ENCODE peak calls at places on chromosomes 3 and 15, in five cellular contexts. One of them, this sample, is unnamed. For H3K4me1, the result is how much of the 10 kb centered on the place peaks cover.

GRCh38 chr3:62586356-62586755 is 213.0 kb upstream of the FEZF2 start:
- DNase-seq in lower lobe of right lung: no peak
- DNase-seq in left ventricle myocardium inferior: no peak
- DNase-seq in naive thymus-derived CD4-positive, alpha-beta T cell: no peak
- DNase-seq in tibial artery: no peak
- DNase-seq in this sample: no peak

GRCh38 chr15:77014137-77015081 is 19.5 kb downstream of the PSTPIP1 start:
- DNase-seq in tibial artery: no peak
- DNase-seq in naive thymus-derived CD4-positive, alpha-beta T cell: no peak
- DNase-seq in left ventricle myocardium inferior: no peak
- DNase-seq in lower lobe of right lung: peak
- DNase-seq in this sample: no peak

GRCh38 chr3:129424185-129424841 is 4.1 kb downstream of the EFCAB12 start:
- DNase-seq in left ventricle myocardium inferior: no peak
- DNase-seq in lower lobe of right lung: no peak
- DNase-seq in tibial artery: peak
- DNase-seq in naive thymus-derived CD4-positive, alpha-beta T cell: no peak
- DNase-seq in this sample: no peak

GRCh38 chr3:86921981-86922680 is 68.8 kb downstream of the VGLL3 start:
- DNase-seq in lower lobe of right lung: no peak
- DNase-seq in left ventricle myocardium inferior: no peak
- DNase-seq in tibial artery: no peak
- DNase-seq in naive thymus-derived CD4-positive, alpha-beta T cell: no peak
- DNase-seq in this sample: no peak

GRCh38 chr15:101000271-101000681 is 81.1 kb downstream of the LRRK1 start:
- DNase-seq in left ventricle myocardium inferior: no peak
- DNase-seq in tibial artery: no peak
- DNase-seq in lower lobe of right lung: no peak
- DNase-seq in naive thymus-derived CD4-positive, alpha-beta T cell: no peak
- DNase-seq in this sample: no peak

GRCh38 chr3:31829011-31829410 is 152.1 kb downstream of the OSBPL10 start:
- DNase-seq in lower lobe of right lung: no peak
- DNase-seq in naive thymus-derived CD4-positive, alpha-beta T cell: no peak
- DNase-seq in left ventricle myocardium inferior: no peak
- DNase-seq in tibial artery: no peak
- DNase-seq in this sample: no peak

GRCh38 chr3:127722928-127723603 is 50.3 kb downstream of the ABTB1 start:
- DNase-seq in lower lobe of right lung: no peak
- DNase-seq in left ventricle myocardium inferior: no peak
- DNase-seq in naive thymus-derived CD4-positive, alpha-beta T cell: no peak
- DNase-seq in tibial artery: peak
- DNase-seq in this sample: no peak

GRCh38 chr15:90174140-90174891 is 26.8 kb upstream of the SEMA4B start:
- DNase-seq in lower lobe of right lung: peak
- DNase-seq in left ventricle myocardium inferior: peak
- DNase-seq in tibial artery: peak
- DNase-seq in naive thymus-derived CD4-positive, alpha-beta T cell: no peak
- DNase-seq in this sample: peak

GRCh38 chr3:183921096-183921495 is 36.4 kb upstream of the PARL start:
- DNase-seq in left ventricle myocardium inferior: no peak
- DNase-seq in naive thymus-derived CD4-positive, alpha-beta T cell: no peak
- DNase-seq in lower lobe of right lung: no peak
- DNase-seq in tibial artery: no peak
- DNase-seq in this sample: no peak

GRCh38 chr3:139978966-139979365 is 44.0 kb downstream of the CLSTN2 start:
- DNase-seq in lower lobe of right lung: no peak
- DNase-seq in left ventricle myocardium inferior: no peak
- DNase-seq in tibial artery: no peak
- DNase-seq in naive thymus-derived CD4-positive, alpha-beta T cell: no peak
- DNase-seq in this sample: no peak

GRCh38 chr3:95923496-95924210 is 890.7 kb upstream of the EPHA6 start:
- DNase-seq in naive thymus-derived CD4-positive, alpha-beta T cell: no peak
- DNase-seq in lower lobe of right lung: no peak
- DNase-seq in tibial artery: no peak
- DNase-seq in left ventricle myocardium inferior: no peak
- DNase-seq in this sample: no peak

GRCh38 chr15:29631076-29632070 is 190.9 kb downstream of the TJP1 start:
- DNase-seq in left ventricle myocardium inferior: no peak
- DNase-seq in tibial artery: no peak
- DNase-seq in naive thymus-derived CD4-positive, alpha-beta T cell: no peak
- DNase-seq in lower lobe of right lung: no peak
- DNase-seq in this sample: no peak

GRCh38 chr3:56131976-56132590 is 336.2 kb downstream of the ERC2 start:
- DNase-seq in naive thymus-derived CD4-positive, alpha-beta T cell: no peak
- DNase-seq in left ventricle myocardium inferior: no peak
- DNase-seq in lower lobe of right lung: no peak
- DNase-seq in tibial artery: peak
- DNase-seq in this sample: peak

GRCh38 chr15:84633311-84634227 is 20.5 kb downstream of the WDR73 start:
- DNase-seq in lower lobe of right lung: peak
- DNase-seq in naive thymus-derived CD4-positive, alpha-beta T cell: peak
- DNase-seq in left ventricle myocardium inferior: peak
- DNase-seq in tibial artery: peak
- DNase-seq in this sample: peak

GRCh38 chr15:77224352-77224751 is 153.4 kb upstream of the TSPAN3 start:
- DNase-seq in left ventricle myocardium inferior: no peak
- DNase-seq in tibial artery: no peak
- DNase-seq in naive thymus-derived CD4-positive, alpha-beta T cell: no peak
- DNase-seq in lower lobe of right lung: no peak
- DNase-seq in this sample: no peak

GRCh38 chr3:179318876-179319275 is 4.0 kb upstream of the ZNF639 start:
- DNase-seq in tibial artery: no peak
- DNase-seq in left ventricle myocardium inferior: no peak
- DNase-seq in naive thymus-derived CD4-positive, alpha-beta T cell: no peak
- DNase-seq in lower lobe of right lung: no peak
- DNase-seq in this sample: no peak

GRCh38 chr3:139655880-139656279 is 21.9 kb downstream of the NMNAT3 start:
- DNase-seq in naive thymus-derived CD4-positive, alpha-beta T cell: no peak
- DNase-seq in lower lobe of right lung: no peak
- DNase-seq in tibial artery: no peak
- DNase-seq in left ventricle myocardium inferior: no peak
- DNase-seq in this sample: peak

GRCh38 chr15:62509395-62509973 is 344.4 kb upstream of the C2CD4B start:
- DNase-seq in lower lobe of right lung: no peak
- DNase-seq in naive thymus-derived CD4-positive, alpha-beta T cell: no peak
- DNase-seq in tibial artery: no peak
- DNase-seq in left ventricle myocardium inferior: no peak
- DNase-seq in this sample: no peak

GRCh38 chr15:58332676-58333400 is 99.0 kb upstream of the LIPC start:
- DNase-seq in left ventricle myocardium inferior: no peak
- DNase-seq in lower lobe of right lung: no peak
- DNase-seq in naive thymus-derived CD4-positive, alpha-beta T cell: no peak
- DNase-seq in tibial artery: no peak
- DNase-seq in this sample: no peak

GRCh38 chr3:115624898-115625297 is 1.6 kb downstream of the GAP43 start:
- DNase-seq in tibial artery: no peak
- DNase-seq in lower lobe of right lung: no peak
- DNase-seq in left ventricle myocardium inferior: no peak
- DNase-seq in naive thymus-derived CD4-positive, alpha-beta T cell: no peak
- DNase-seq in this sample: no peak

GRCh38 chr15:63021031-63021430 is 21.5 kb upstream of the TPM1 start:
- DNase-seq in left ventricle myocardium inferior: no peak
- DNase-seq in tibial artery: no peak
- DNase-seq in naive thymus-derived CD4-positive, alpha-beta T cell: no peak
- DNase-seq in lower lobe of right lung: no peak
- DNase-seq in this sample: no peak

GRCh38 chr15:32670624-32671022 is 29.1 kb downstream of the SCG5 start:
- DNase-seq in tibial artery: no peak
- DNase-seq in lower lobe of right lung: no peak
- DNase-seq in naive thymus-derived CD4-positive, alpha-beta T cell: no peak
- DNase-seq in left ventricle myocardium inferior: no peak
- DNase-seq in this sample: no peak

GRCh38 chr3:187286467-187287059 is 5.0 kb downstream of the MASP1 start:
- DNase-seq in lower lobe of right lung: no peak
- DNase-seq in left ventricle myocardium inferior: no peak
- DNase-seq in naive thymus-derived CD4-positive, alpha-beta T cell: no peak
- DNase-seq in tibial artery: no peak
- DNase-seq in this sample: peak

GRCh38 chr3:123488641-123489347 is 39.9 kb upstream of the ADCY5 start:
- DNase-seq in lower lobe of right lung: no peak
- DNase-seq in left ventricle myocardium inferior: no peak
- DNase-seq in naive thymus-derived CD4-positive, alpha-beta T cell: no peak
- DNase-seq in tibial artery: peak
- DNase-seq in this sample: no peak

GRCh38 chr3:68025189-68025588 is 370.8 kb upstream of the SUCLG2 start:
- DNase-seq in naive thymus-derived CD4-positive, alpha-beta T cell: no peak
- DNase-seq in lower lobe of right lung: no peak
- DNase-seq in left ventricle myocardium inferior: no peak
- DNase-seq in tibial artery: no peak
- DNase-seq in this sample: no peak
- H3K4me1 ChIP-seq in naive thymus-derived CD4-positive, alpha-beta T cell: under half
- H3K4me1 ChIP-seq in lower lobe of right lung: under half
- H3K4me1 ChIP-seq in left ventricle myocardium inferior: under half
- H3K4me1 ChIP-seq in tibial artery: under half
- H3K4me1 ChIP-seq in this sample: under half

GRCh38 chr3:5017953-5018531 is 38.8 kb downstream of the BHLHE40 start:
- DNase-seq in left ventricle myocardium inferior: peak
- DNase-seq in tibial artery: peak
- DNase-seq in lower lobe of right lung: peak
- DNase-seq in naive thymus-derived CD4-positive, alpha-beta T cell: no peak
- DNase-seq in this sample: peak

GRCh38 chr3:5021116-5021515 is 41.9 kb downstream of the BHLHE40 start:
- DNase-seq in left ventricle myocardium inferior: no peak
- DNase-seq in naive thymus-derived CD4-positive, alpha-beta T cell: no peak
- DNase-seq in lower lobe of right lung: no peak
- DNase-seq in tibial artery: no peak
- DNase-seq in this sample: no peak

GRCh38 chr3:5020262-5020722 is 41.1 kb downstream of the BHLHE40 start:
- DNase-seq in lower lobe of right lung: no peak
- DNase-seq in left ventricle myocardium inferior: no peak
- DNase-seq in tibial artery: peak
- DNase-seq in naive thymus-derived CD4-positive, alpha-beta T cell: no peak
- DNase-seq in this sample: no peak

GRCh38 chr3:5021571-5022092 is 42.4 kb downstream of the BHLHE40 start:
- DNase-seq in tibial artery: no peak
- DNase-seq in naive thymus-derived CD4-positive, alpha-beta T cell: no peak
- DNase-seq in left ventricle myocardium inferior: no peak
- DNase-seq in lower lobe of right lung: no peak
- DNase-seq in this sample: no peak

DNA sequence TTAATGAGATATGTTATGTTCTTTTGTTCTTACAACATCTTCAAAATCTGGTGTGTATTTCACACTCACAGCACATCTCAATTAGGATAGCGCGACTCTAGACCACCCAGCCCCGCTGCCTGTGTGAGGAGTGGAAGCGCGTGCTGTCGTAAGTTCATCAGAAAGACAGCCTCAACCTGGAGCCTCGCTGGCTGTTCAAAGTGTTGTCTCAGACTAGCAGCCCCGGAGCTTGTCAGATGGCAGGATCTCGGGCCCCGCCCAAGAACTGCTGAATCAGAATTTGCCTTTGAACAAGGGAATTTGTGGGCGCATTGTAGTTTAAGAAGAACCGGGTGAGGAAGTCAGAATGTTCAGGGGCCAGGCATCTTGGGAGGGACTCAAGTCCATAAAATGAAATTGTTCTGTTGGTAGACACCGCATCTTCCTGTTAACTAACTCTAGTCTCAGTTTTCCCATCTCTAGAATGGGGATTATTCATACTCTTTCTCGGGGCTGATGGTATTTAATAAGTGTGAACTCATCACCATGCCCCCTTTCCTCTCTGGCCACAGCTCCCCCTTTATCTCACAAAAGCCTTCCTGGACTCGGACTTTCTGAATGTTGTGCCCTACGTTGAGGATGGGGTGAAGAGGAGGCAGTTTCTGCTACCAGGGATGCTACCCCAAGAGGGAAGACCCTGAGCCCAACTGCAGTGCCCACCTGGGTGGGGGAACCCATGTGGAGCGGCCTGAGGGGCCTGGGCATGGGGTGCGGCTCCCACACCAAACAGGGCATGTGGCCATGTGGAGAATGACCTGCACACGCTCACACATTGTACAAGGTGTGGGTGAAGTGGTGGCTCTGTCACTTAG is 40.4 kb downstream of the BHLHE40 start:
- DNase-seq in naive thymus-derived CD4-positive, alpha-beta T cell: peak
- DNase-seq in tibial artery: peak
- DNase-seq in left ventricle myocardium inferior: no peak
- DNase-seq in lower lobe of right lung: peak
- DNase-seq in this sample: no peak
- H3K4me1 ChIP-seq in naive thymus-derived CD4-positive, alpha-beta T cell: under half
- H3K4me1 ChIP-seq in tibial artery: under half
- H3K4me1 ChIP-seq in left ventricle myocardium inferior: under half
- H3K4me1 ChIP-seq in lower lobe of right lung: under half
- H3K4me1 ChIP-seq in this sample: under half

GRCh38 chr3:58047806-58048205 is 39.6 kb downstream of the FLNB start:
- DNase-seq in naive thymus-derived CD4-positive, alpha-beta T cell: no peak
- DNase-seq in left ventricle myocardium inferior: no peak
- DNase-seq in lower lobe of right lung: no peak
- DNase-seq in tibial artery: no peak
- DNase-seq in this sample: no peak
- H3K4me1 ChIP-seq in naive thymus-derived CD4-positive, alpha-beta T cell: under half
- H3K4me1 ChIP-seq in left ventricle myocardium inferior: half or more
- H3K4me1 ChIP-seq in lower lobe of right lung: half or more
- H3K4me1 ChIP-seq in tibial artery: half or more
- H3K4me1 ChIP-seq in this sample: under half

GRCh38 chr15:72099155-72099554 is 18.8 kb downstream of the MYO9A start:
- DNase-seq in lower lobe of right lung: no peak
- DNase-seq in tibial artery: no peak
- DNase-seq in naive thymus-derived CD4-positive, alpha-beta T cell: no peak
- DNase-seq in left ventricle myocardium inferior: no peak
- DNase-seq in this sample: no peak
- H3K4me1 ChIP-seq in lower lobe of right lung: under half
- H3K4me1 ChIP-seq in tibial artery: under half
- H3K4me1 ChIP-seq in naive thymus-derived CD4-positive, alpha-beta T cell: under half
- H3K4me1 ChIP-seq in left ventricle myocardium inferior: under half
- H3K4me1 ChIP-seq in this sample: under half

DNA sequence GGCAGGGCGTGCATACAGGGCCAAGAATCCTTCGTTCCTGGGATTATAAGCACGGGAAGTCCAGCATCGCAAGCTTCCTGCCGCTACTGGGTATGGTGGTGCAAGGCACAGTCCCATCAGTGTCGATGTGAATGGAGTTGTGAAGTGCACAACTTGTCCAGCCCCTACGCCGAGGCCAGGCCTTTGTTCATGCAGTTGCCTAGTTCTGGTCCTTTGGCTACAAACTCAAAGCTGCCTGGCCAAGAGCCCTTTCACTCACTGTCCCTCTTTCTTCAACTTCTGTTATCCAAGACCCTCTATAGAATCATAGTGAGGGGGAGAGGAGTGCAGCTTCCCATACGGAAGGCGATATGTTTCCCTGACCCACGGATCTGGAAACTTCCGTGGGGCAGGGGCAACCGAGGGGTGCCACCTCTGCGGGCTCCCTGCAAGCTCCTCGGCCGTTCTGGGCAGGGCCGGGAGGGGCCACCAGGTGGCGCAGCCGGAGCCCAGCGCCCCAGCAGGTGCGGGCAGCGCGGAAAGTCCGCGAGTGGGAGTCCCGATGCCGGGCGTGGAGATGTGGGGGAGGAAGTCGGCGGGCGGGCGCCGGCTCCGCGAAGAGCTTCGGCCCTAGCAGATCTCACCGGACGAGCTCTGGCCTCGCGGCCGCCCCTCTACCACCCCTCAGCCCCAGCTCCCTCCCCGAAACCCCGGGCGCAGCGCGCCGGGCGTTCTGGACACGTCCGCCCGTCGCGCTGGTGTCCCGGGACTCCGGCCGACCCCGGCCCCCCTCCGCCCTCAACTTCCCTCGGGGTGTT is 693 bp downstream of the RASGRP1 start:
- DNase-seq in naive thymus-derived CD4-positive, alpha-beta T cell: peak
- DNase-seq in tibial artery: peak
- DNase-seq in left ventricle myocardium inferior: peak
- DNase-seq in lower lobe of right lung: peak
- DNase-seq in this sample: no peak
- H3K4me1 ChIP-seq in naive thymus-derived CD4-positive, alpha-beta T cell: half or more
- H3K4me1 ChIP-seq in tibial artery: under half
- H3K4me1 ChIP-seq in left ventricle myocardium inferior: under half
- H3K4me1 ChIP-seq in lower lobe of right lung: under half
- H3K4me1 ChIP-seq in this sample: under half